ENCODE peak calls at places on chromosomes 13 and 19, in nine cellular contexts. Y is right atrium auricular region, S is AG04450, C is GM12865, J is neural progenitor cell, G is AG09309, M is omental fat pad, T is fibroblast of lung, R is body of pancreas. W is an unnamed sample.
A peak's percentile ranks its signal among the peaks of the same experiment; 100 is the strongest.

GRCh38 chr19:27673986-27674385 is 1539.0 kb downstream of the UQCRFS1 start:
- DNase-seq in Y (peak; percentile 30), C (no peak), G (no peak), M (no peak), J (no peak), R (no peak), T (no peak), S (no peak), W (no peak)

GRCh38 chr13:110127986-110128511 is 178.9 kb downstream of the COL4A1 start:
- DNase-seq in M (no peak), Y (peak; percentile 36), T (no peak), S (no peak), R (no peak), G (no peak), J (no peak), C (peak; percentile 44), W (no peak)

GRCh38 chr19:40827386-40828247 is 22.6 kb downstream of the CYP2A6 start:
- DNase-seq in T (no peak), S (no peak), G (no peak), C (no peak), M (no peak), Y (no peak), J (no peak), R (no peak), W (no peak)

GRCh38 chr19:5102520-5102919 is 133.6 kb downstream of the KDM4B start:
- DNase-seq in Y (no peak), G (no peak), M (no peak), S (no peak), T (no peak), R (no peak), C (no peak), J (no peak), W (no peak)

GRCh38 chr13:27393101-27393500 is 31.3 kb upstream of the GTF3A start:
- DNase-seq in G (no peak), C (no peak), R (no peak), J (no peak), T (no peak), M (no peak), Y (no peak), S (no peak), W (no peak)

GRCh38 chr19:31436121-31436776 is 87.0 kb upstream of the TSHZ3 start:
- DNase-seq in J (no peak), T (no peak), S (no peak), G (no peak), R (no peak), C (no peak), Y (peak; percentile 44), M (no peak), W (no peak)

GRCh38 chr19:4053423-4054324 is 13.0 kb downstream of the ZBTB7A start:
- DNase-seq in Y (no peak), M (no peak), G (no peak), S (no peak), C (no peak), J (no peak), R (no peak), T (no peak), W (no peak)

GRCh38 chr19:5250127-5250659 is 90.4 kb downstream of the PTPRS start:
- DNase-seq in R (peak; percentile 82), S (no peak), T (no peak), M (no peak), J (no peak), C (no peak), G (no peak), Y (no peak), W (no peak)

DNA sequence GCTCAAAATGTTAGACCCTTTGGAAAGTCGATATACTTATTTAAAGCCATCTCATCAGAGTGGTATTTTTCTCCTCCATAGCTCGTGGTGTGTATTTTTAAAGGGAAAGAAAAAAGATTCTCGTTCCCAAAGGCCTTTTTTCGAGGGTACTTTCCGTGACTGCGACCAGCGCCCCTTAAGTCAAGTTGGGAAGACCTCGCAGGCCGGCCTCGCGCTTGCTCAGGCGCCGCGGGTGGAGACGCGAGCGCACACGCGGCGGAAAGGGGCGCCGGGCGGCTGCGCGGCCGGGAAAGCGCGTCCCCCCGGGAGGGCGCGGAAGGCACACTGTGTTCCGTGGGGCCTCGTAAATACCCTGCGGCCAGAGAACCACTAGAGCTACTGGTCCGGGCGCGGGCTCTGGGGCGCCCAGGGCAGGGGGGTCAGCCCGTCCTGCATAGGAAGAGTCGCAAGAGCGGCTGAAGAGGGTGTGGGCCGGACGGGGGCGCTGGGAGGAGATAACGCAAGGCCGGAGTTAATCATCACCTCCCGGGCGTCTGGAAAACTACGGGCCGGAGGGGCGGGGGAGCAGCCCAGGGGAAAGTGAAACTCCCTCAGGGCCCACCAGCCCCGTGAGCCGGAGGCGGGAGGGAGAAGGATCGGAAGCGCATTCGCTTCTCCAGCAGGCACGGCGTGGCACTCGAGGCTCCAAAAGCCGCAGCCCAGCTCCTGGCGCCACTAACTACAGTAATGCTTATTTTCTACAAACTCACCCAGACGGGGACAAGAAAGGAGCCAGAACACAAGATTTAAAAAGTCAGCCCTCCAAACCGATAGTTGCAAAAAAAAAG is 1.2 kb upstream of the WBP4 start:
- DNase-seq in M (peak; percentile 79), R (peak; percentile 94), Y (peak; percentile 92), C (peak; percentile 93), G (peak; percentile 63), T (peak; percentile 91), S (peak; percentile 55), J (peak; percentile 94), W (peak; percentile 90)
- TF ChIP-seq CTCF in M (no peak), R (peak; percentile 25), Y (peak; percentile 41), C (peak; percentile 27), G (peak; percentile 36), T (peak; percentile 16), S (peak; percentile 36), J (peak; percentile 54), W (no peak)

GRCh38 chr19:17389288-17389687 is 4.7 kb downstream of the CCDC194 start:
- DNase-seq in S (no peak), Y (no peak), G (no peak), J (no peak), M (no peak), C (no peak), T (no peak), R (no peak), W (no peak)

GRCh38 chr19:17390665-17391370 is 3.2 kb downstream of the CCDC194 start:
- DNase-seq in C (peak; percentile 90), T (peak; percentile 86), M (peak; percentile 82), R (peak; percentile 87), J (peak; percentile 99), Y (peak; percentile 87), S (peak; percentile 72), G (peak; percentile 43), W (peak; percentile 94)

GRCh38 chr19:17389957-17390664 is 3.9 kb downstream of the CCDC194 start:
- DNase-seq in J (no peak), T (no peak), C (no peak), R (no peak), G (no peak), M (no peak), S (no peak), Y (no peak), W (no peak)

GRCh38 chr19:17393914-17394313 is at the start of gene CCDC194:
- DNase-seq in J (no peak), S (no peak), C (peak; percentile 19), G (no peak), Y (no peak), T (no peak), M (no peak), R (no peak), W (no peak)

DNA sequence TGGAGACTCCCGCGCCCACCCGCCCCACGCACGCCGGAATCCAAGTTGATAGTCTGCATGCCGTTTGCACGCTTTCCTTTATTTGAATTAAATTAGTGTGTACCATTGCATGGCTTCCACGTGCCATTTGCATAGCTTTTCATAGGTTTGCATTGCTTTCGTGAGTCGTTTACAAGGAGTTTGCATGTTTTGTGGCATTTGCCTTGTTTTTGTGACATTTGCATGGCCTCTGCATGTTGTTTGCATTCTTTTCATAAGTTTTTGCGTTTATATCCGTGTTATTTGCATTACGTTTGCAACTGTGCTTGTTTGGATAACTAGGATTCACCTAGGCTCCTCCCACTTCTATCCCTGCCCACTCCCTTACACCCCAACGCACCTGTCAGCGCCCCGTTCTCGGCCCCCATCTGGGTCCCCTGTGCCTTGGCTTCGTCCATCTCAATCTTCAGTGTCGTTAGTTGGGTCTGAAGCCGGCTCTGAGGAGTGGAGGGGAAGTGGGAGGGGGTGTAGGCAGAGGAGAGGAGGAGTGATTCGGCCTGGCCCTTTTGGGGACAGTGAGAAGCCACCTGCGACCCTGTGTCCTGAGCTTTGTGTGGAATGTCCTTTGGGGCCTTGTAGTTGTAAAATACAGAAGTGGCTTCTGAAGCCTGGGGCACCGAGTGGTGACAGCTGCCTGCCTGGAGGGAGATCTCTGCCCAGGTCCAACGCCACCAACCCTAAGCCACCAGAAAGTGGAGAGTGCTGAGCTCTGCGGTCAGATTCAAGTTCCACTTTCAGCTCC is 2.4 kb downstream of the CCDC194 start:
- DNase-seq in T (no peak), M (no peak), Y (no peak), R (no peak), G (no peak), J (peak; percentile 31), C (peak; percentile 31), S (no peak), W (no peak)
- TF ChIP-seq CTCF in T (no peak), M (no peak), Y (peak; percentile 26), R (no peak), G (no peak), J (no peak), C (no peak), S (no peak), W (no peak)

DNA sequence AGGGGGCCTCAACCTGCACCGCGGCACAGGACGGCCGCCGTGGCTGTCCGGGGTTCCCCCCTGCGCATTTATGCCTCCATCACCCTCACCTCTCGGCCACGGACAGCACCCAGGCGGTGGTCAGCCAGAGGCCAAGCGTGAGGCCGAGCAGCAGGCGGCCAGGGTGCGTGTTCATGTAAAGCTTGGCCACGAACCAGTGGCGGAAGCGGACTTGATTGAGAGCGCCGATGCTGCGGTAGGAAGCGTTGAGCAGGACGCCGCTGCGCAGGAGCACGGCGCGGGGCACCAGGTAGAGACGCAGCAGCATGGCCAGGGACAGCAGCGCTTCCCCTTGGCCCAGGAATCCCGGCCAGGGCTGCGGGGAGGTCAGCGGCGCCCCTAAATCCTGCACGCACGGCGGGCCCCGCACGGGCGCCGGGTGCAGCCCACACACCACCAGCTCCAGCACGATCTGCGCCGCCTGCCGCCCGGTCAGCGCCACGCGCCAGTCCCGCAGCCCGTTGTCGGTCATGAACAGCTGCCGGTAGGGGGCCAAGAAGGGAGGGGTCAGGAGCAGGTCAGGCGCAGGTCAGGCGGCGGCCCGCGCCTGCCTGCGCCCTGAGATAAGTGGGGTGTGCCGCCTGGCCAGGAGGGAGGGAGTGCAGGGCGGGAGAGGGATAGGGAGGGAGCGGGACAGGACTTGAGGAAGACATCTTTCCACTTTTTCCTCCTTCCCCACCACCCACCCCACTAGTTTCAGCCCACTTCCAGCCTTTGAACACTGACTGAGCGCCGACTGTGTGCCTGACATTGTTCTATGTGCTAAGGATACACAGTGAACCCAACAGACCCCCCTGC is 6.5 kb downstream of the KCNN4 start:
- DNase-seq in Y (peak; percentile 69), T (peak; percentile 53), C (no peak), R (peak; percentile 78), G (no peak), S (no peak), M (no peak), J (peak; percentile 85), W (no peak)
- TF ChIP-seq CTCF in Y (peak; percentile 63), T (peak; percentile 61), C (no peak), R (peak; percentile 58), G (peak; percentile 47), S (peak; percentile 50), M (no peak), J (peak; percentile 63), W (no peak)

DNA sequence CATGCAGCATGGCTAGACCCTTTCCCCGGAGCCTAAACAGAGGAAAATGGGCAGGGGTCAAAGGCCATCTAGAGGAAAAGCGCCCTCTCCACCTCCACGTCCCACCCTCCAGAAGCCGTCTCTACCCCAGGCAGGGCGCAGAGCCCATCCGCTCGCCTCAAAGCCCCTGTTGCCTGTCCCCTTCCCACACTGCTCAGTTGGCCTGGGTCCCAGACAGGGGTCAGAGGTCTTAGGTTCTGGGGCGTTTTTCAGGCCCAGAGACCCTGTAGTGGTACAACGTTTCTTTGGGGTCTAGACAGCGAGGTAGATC is 285 bp downstream of the TMEM143 start:
- DNase-seq in S (no peak), J (no peak), C (no peak), G (no peak), M (peak; percentile 36), R (no peak), Y (peak; percentile 58), T (no peak), W (no peak)
- TF ChIP-seq CTCF in S (no peak), J (no peak), C (no peak), G (no peak), M (no peak), R (no peak), Y (no peak), T (no peak), W (no peak)